ENCODE peak calls at places on chromosomes 6 and 20, in four cellular contexts. D is GM06990, U is right lobe of liver, I is GM23338. V is an unnamed sample.

GRCh38 chr6:11058406-11058805 is 14.3 kb upstream of the ELOVL2 start:
- DNase-seq in I (no peak), D (no peak), U (no peak), V (no peak)

GRCh38 chr6:148548065-148548748 is 198.6 kb upstream of the UST start:
- DNase-seq in D (no peak), U (no peak), I (no peak), V (no peak)

GRCh38 chr6:125952764-125953501 is 3.6 kb upstream of the HINT3 start:
- DNase-seq in D (no peak), I (peak), U (peak), V (no peak)

GRCh38 chr6:123551939-123552707 is 84.6 kb downstream of the TRDN start:
- DNase-seq in U (no peak), I (no peak), D (no peak), V (no peak)

GRCh38 chr6:26401987-26402658 is at the start of gene BTN3A1:
- DNase-seq in D (peak), U (peak), I (peak), V (no peak)

GRCh38 chr6:15247750-15248450 is 2.0 kb downstream of the JARID2 start:
- DNase-seq in D (peak), U (peak), I (peak), V (no peak)

GRCh38 chr20:57753332-57754164 is 43.7 kb upstream of the PMEPA1 start:
- DNase-seq in I (no peak), D (no peak), U (no peak), V (no peak)

GRCh38 chr20:33896509-33896908 is 85.4 kb downstream of the CHMP4B start:
- DNase-seq in I (no peak), D (no peak), U (no peak), V (no peak)

GRCh38 chr6:14728396-14729024 is 517.4 kb upstream of the JARID2 start:
- DNase-seq in D (no peak), I (no peak), U (peak), V (no peak)

GRCh38 chr6:41503841-41504525 is 42.2 kb upstream of the FOXP4 start:
- DNase-seq in I (peak), U (no peak), D (no peak), V (no peak)

GRCh38 chr20:36145877-36146707 is 8.4 kb upstream of the EPB41L1 start:
- DNase-seq in I (no peak), D (no peak), U (no peak), V (no peak)

GRCh38 chr6:167996424-167997199 is 859 bp upstream of the KIF25 start:
- DNase-seq in I (peak), D (no peak), U (no peak), V (no peak)

GRCh38 chr20:5393218-5393870 is 76.6 kb upstream of the PROKR2 start:
- DNase-seq in I (no peak), D (no peak), U (no peak), V (no peak)

GRCh38 chr20:45935416-45936046 is 1.0 kb downstream of the PCIF1 start:
- DNase-seq in D (no peak), I (no peak), U (no peak), V (no peak)

GRCh38 chr6:38527371-38527770 is 112.4 kb downstream of the BTBD9 start:
- DNase-seq in I (no peak), U (no peak), D (no peak), V (no peak)

GRCh38 chr6:129680633-129681032 is 29.3 kb downstream of the ARHGAP18 start:
- DNase-seq in D (no peak), I (no peak), U (no peak), V (no peak)

GRCh38 chr20:59000326-59000725 is 6.7 kb downstream of the CTSZ start:
- DNase-seq in I (no peak), D (no peak), U (no peak), V (no peak)

GRCh38 chr6:8446391-8446790 is 11.0 kb upstream of the SLC35B3 start:
- DNase-seq in U (no peak), D (no peak), I (no peak), V (no peak)

GRCh38 chr6:16388488-16388887 is 150.1 kb downstream of the GMPR start:
- DNase-seq in U (no peak), I (no peak), D (no peak), V (no peak)

GRCh38 chr20:5065489-5066383 is 54.0 kb downstream of the PCNA start:
- DNase-seq in U (peak), D (no peak), I (no peak), V (no peak)

GRCh38 chr6:155521719-155522118 is 66.1 kb upstream of the NOX3 start:
- DNase-seq in U (no peak), I (no peak), D (no peak), V (no peak)

GRCh38 chr20:63177134-63177784 is 38.7 kb downstream of the YTHDF1 start:
- DNase-seq in I (peak), D (no peak), U (no peak), V (no peak)

GRCh38 chr6:19329078-19329477 is 508.1 kb upstream of the ID4 start:
- DNase-seq in I (no peak), D (no peak), U (no peak), V (no peak)

GRCh38 chr6:114000066-114000465 is 29.1 kb upstream of the HDAC2 start:
- DNase-seq in D (no peak), I (no peak), U (no peak), V (no peak)

GRCh38 chr6:40755749-40756452 is 168.7 kb upstream of the LRFN2 start:
- DNase-seq in I (no peak), U (no peak), D (no peak), V (no peak)

GRCh38 chr6:107729098-107729497 is 95.0 kb downstream of the SCML4 start:
- DNase-seq in D (no peak), U (no peak), I (peak), V (no peak)

GRCh38 chr20:34522969-34523871 is 7.0 kb downstream of the DYNLRB1 start:
- DNase-seq in D (peak), U (no peak), I (peak), V (no peak)

GRCh38 chr20:46962452-46963195 is 68.0 kb downstream of the EYA2 start:
- DNase-seq in U (no peak), I (no peak), D (no peak), V (no peak)

GRCh38 chr20:32638848-32639247 is 34.9 kb downstream of the C20orf203 start:
- DNase-seq in D (no peak), I (peak), U (no peak), V (no peak)

GRCh38 chr20:61135966-61136365 is 116.1 kb upstream of the CDH4 start:
- DNase-seq in D (no peak), U (no peak), I (no peak), V (no peak)

GRCh38 chr6:26571592-26572296 is 25.0 kb upstream of the ABT1 start:
- DNase-seq in I (peak), U (peak), D (peak), V (no peak)

GRCh38 chr6:134637847-134638438 is 312.0 kb downstream of the ALDH8A1 start:
- DNase-seq in I (peak), U (no peak), D (no peak), V (no peak)

GRCh38 chr20:1632228-1632577 is 12.4 kb upstream of the SIRPB1 start:
- DNase-seq in D (no peak), U (no peak), I (no peak), V (no peak)

GRCh38 chr6:130783416-130784107 is 43.6 kb upstream of the SMLR1 start:
- DNase-seq in U (no peak), D (no peak), I (no peak), V (no peak)

GRCh38 chr6:130788954-130789353 is 38.3 kb upstream of the SMLR1 start:
- DNase-seq in I (peak), U (no peak), D (no peak), V (no peak)

DNA sequence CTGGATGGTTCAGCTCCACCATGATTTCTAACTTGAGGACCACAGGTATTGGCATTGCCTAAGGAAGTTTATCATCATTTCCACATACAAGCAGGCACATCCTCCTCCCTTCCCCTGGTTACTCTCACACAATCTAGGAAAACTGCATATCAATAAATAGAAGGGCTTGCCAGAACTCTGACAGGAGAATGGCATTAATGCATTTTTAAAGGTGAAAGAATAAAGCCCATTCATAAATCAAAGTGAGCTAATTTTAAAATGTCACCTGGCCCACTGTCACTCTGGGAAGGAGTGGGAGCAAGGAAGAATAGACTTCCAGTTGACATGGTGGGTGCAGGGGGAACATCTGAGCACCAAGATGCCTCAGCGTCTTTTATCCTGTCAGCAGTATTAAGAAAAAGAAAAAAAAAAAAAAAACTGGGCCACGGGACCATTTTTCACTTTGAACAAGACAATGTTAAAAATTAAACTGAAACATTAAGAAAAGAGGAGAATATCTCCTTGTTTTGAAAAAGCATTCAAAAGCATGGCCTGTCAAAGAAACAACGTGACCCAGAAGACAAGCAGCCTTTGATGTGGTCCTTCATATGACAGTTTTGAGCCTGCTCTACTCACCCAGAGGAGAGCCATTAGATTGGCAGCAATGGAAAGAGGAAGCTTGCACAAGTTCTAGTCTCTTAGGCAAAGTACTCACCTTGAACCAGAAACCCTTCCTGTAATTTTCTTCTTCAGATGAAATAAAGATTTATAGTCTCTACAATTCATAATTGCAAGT is 39.3 kb upstream of the SMLR1 start:
- DNase-seq in D (no peak), U (no peak), I (no peak), V (no peak)
- H3K4me3 ChIP-seq in D (no peak), U (no peak), I (no peak), V (no peak)

GRCh38 chr6:112603726-112604125 is 256.6 kb downstream of the RFPL4B start:
- DNase-seq in D (no peak), U (no peak), I (no peak), V (no peak)

GRCh38 chr6:112595841-112596240 is 248.7 kb downstream of the RFPL4B start:
- DNase-seq in I (no peak), U (no peak), D (no peak), V (no peak)

GRCh38 chr6:112595201-112595600 is 248.1 kb downstream of the RFPL4B start:
- DNase-seq in D (no peak), U (no peak), I (no peak), V (no peak)

GRCh38 chr6:112600168-112600567 is 253.0 kb downstream of the RFPL4B start:
- DNase-seq in U (no peak), I (no peak), D (no peak), V (no peak)
- TF ChIP-seq CTCF in U (no peak), I (peak), D (no peak), V (no peak)

GRCh38 chr20:19977373-19977770 is 39.8 kb upstream of the NAA20 start:
- DNase-seq in D (no peak), U (no peak), I (no peak), V (no peak)

GRCh38 chr20:19976595-19977372 is 40.4 kb upstream of the NAA20 start:
- DNase-seq in D (no peak), U (no peak), I (no peak), V (no peak)

GRCh38 chr20:19975901-19976300 is 41.3 kb upstream of the NAA20 start:
- DNase-seq in U (no peak), D (no peak), I (no peak), V (no peak)

GRCh38 chr20:19978511-19979210 is 38.5 kb upstream of the NAA20 start:
- DNase-seq in I (no peak), U (no peak), D (no peak), V (no peak)

DNA sequence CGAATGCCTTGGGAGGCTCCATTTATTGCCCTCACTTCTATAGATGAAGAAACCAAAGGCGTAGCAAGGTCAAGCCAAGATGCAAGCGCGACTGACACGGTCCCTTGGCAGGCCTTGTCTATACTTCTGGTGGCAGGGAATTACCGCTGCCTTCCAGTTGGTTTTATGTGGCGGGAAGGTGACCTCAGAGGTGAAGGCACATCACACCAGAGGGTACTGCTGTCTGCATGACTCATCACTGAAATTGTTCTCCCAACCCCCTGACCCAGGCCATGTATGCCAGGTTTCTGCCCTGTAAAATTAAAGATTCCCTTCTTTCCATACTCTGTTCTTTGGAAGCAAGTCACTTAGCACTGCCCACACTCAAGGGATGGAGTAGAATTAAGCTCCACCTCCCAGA is 36.1 kb upstream of the NAA20 start:
- DNase-seq in U (no peak), I (no peak), D (no peak), V (no peak)
- H3K4me3 ChIP-seq in U (no peak), I (no peak), D (no peak), V (no peak)

DNA sequence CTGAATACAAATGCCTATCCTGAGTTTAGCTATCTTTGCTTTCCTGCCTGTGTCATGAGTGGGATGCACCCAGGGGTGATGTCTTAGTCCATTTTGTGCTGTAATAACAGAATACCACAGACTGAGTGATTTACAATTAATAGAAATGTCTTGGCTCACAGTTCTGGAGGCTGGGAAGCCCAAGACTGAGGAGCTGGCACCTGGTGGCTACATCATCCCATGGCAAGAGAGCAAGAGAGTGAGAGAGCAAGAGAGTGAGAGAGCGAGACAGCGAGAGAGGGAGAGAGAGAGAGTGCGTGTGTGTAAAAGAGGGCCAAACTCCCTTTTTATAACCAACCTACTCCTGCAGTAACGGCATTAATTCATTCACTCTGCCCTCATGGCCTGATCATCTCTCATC is 76.8 kb downstream of the PRDM1 start:
- DNase-seq in U (no peak), I (no peak), D (no peak), V (no peak)
- TF ChIP-seq CTCF in U (no peak), I (no peak), D (no peak), V (no peak)

GRCh38 chr6:160455484-160456213 is 107.5 kb downstream of the SLC22A3 start:
- DNase-seq in I (peak), D (peak), U (peak), V (no peak)
- H3K4me3 ChIP-seq in I (no peak), D (no peak), U (no peak), V (no peak)

DNA sequence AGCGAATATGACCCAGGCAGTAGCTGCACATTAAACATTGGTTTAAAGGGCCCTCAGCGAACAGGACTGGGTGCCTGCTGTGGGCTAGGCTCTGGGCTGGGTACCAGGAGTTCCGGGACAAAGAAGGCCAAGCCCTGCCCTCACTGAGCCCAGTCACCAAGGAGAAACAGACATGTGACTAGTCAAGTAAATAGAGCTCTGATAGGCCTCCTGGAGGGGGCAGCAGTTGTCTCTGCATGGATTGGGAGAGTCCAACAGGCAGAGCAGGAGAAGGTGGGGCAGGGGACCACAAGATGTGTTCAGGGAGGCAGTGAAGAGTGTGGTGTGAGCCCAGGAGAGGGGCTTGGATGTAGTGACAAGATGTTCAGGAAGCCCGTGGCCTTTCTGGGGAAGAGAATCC is 3.1 kb downstream of the HM13 start:
- DNase-seq in U (peak), D (no peak), I (peak), V (no peak)
- TF ChIP-seq CTCF in U (peak), D (peak), I (peak), V (no peak)

GRCh38 chr6:73860303-73860702 is 164.3 kb downstream of the CD109 start:
- DNase-seq in I (no peak), U (no peak), D (no peak), V (no peak)

GRCh38 chr6:73858376-73858775 is 162.4 kb downstream of the CD109 start:
- DNase-seq in U (no peak), I (no peak), D (no peak), V (no peak)

GRCh38 chr6:73857341-73857890 is 161.4 kb downstream of the CD109 start:
- DNase-seq in I (no peak), D (no peak), U (no peak), V (no peak)

DNA sequence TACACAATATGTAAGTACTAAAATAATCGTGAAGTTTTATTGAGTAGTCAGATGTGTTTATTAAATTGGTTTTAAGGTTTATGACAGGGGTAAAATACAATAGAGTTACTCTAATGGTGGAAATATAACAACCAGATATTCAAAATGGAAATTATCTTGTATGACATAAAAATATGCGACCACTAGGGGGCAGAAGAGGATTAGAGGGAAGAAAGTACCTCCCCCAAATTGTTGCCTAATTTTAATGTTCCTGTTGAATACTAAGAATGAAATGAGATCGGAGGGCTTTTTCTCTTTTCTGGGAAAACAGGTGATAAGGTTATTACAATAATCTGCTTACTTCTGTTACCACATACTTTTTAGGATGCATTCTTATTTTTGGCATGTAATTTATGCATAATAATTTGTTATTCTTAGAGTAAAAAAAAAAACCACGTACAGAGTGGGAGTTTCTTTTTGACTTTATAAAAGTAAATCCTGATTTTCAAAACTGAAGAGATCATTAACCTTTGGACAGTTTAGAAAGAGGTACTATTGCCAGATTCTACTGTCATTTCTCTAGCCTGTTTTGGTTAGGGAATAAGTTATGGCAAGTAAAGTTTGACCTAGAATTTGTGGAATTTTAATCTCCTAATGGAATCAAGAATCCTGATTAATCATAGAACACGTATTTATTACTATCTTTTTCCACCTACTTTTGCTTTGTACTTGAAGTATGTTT is 159.2 kb downstream of the CD109 start:
- DNase-seq in U (no peak), I (peak), D (no peak), V (peak)
- H3K4me3 ChIP-seq in U (peak), I (no peak), D (no peak), V (no peak)

DNA sequence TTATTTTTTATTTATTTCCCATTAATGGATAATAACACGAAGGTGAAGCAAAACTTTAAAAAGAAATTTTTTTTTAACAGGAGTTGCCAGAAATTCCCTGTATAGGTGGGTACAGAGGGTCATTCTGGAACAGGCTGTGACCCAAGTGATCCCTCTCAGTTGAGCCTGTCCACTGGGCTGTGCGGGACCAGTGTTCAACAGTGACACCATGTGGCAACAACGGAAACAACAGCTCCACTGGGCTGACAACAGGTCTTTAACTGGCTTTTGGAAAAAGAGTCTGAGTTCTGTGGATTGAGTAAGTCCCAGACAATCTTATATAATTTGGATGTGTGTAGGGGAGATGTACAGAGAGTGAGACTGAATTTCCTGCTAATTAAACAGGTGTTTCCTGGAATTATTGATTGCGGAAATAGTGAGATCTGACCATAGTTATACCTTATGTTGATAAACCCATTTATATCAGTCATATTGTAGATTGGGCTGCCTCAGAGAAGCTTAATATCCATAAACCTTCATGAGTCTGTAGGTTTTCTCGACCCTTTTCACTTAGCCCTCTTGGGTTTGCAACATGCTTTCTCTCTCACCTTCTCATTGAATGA is 17.6 kb downstream of the KIAA1755 start:
- DNase-seq in U (no peak), D (no peak), I (peak), V (no peak)
- TF ChIP-seq CTCF in U (no peak), D (peak), I (peak), V (peak)